ENCODE peak calls at places on chromosomes 11 and 22, in nine cellular contexts. G is IMR-90; N is CD8-positive, alpha-beta memory T cell; K is Peyer's patch; X is CD4-positive, CD25-positive, alpha-beta regulatory T cell; F is mammary epithelial cell; Q is iPS DF 6.9; U is CD8-positive, alpha-beta T cell; Z is lung. Y is an unnamed sample.

GRCh38 chr22:29480512-29481264 is 670 bp downstream of the NEFH start:
- DNase-seq in G (peak; percentile 56), N (peak; percentile 50), K (no peak), X (peak; percentile 7), F (peak; percentile 42), Q (no peak), U (no peak), Z (no peak), Y (no peak)

GRCh38 chr11:7871056-7871455 is 60.0 kb downstream of the OR10A6 start:
- DNase-seq in G (peak; percentile 54), N (no peak), K (no peak), X (no peak), F (peak; percentile 55), Q (no peak), U (no peak), Z (no peak), Y (no peak)

GRCh38 chr22:20025401-20026203 is 4.7 kb downstream of the TANGO2 start:
- DNase-seq in G (no peak), N (no peak), K (peak; percentile 18), X (no peak), F (no peak), Q (no peak), U (no peak), Z (no peak), Y (no peak)

GRCh38 chr11:11311169-11311568 is 41.9 kb downstream of the CSNK2A3 start:
- DNase-seq in G (no peak), N (no peak), K (no peak), X (no peak), F (no peak), Q (no peak), U (no peak), Z (no peak), Y (no peak)

GRCh38 chr11:45859661-45860140 is 12.4 kb downstream of the CRY2 start:
- DNase-seq in G (peak; percentile 99), N (no peak), K (peak; percentile 95), X (no peak), F (peak; percentile 46), Q (no peak), U (no peak), Z (peak; percentile 93), Y (no peak)

GRCh38 chr22:31102441-31103081 is 4.8 kb downstream of the SELENOM start:
- DNase-seq in G (peak; percentile 98), N (no peak), K (peak; percentile 66), X (no peak), F (peak; percentile 58), Q (no peak), U (no peak), Z (no peak), Y (no peak)

GRCh38 chr22:44671742-44672141 is 30.3 kb upstream of the PRR5 start:
- DNase-seq in G (peak; percentile 83), N (peak; percentile 39), K (no peak), X (peak; percentile 12), F (peak; percentile 42), Q (no peak), U (peak; percentile 56), Z (no peak), Y (no peak)

GRCh38 chr11:18203723-18204122 is 31.1 kb downstream of the MRGPRX4 start:
- DNase-seq in G (peak; percentile 14), N (no peak), K (no peak), X (no peak), F (no peak), Q (peak; percentile 31), U (no peak), Z (no peak), Y (no peak)

GRCh38 chr11:57622263-57622662 is 24.8 kb downstream of the SERPING1 start:
- DNase-seq in G (no peak), N (no peak), K (no peak), X (no peak), F (no peak), Q (no peak), U (no peak), Z (no peak), Y (no peak)

GRCh38 chr11:106493751-106494150 is 416.3 kb downstream of the AASDHPPT start:
- DNase-seq in G (peak; percentile 26), N (no peak), K (no peak), X (no peak), F (no peak), Q (no peak), U (no peak), Z (no peak), Y (no peak)

GRCh38 chr22:29621761-29622526 is 18.5 kb downstream of the NF2 start:
- DNase-seq in G (peak; percentile 97), N (no peak), K (no peak), X (no peak), F (peak; percentile 96), Q (no peak), U (no peak), Z (no peak), Y (no peak)

GRCh38 chr11:23113887-23114216 is 253.6 kb upstream of the CCDC179 start:
- DNase-seq in G (no peak), N (no peak), K (no peak), X (no peak), F (no peak), Q (no peak), U (no peak), Z (no peak), Y (no peak)

GRCh38 chr11:43681543-43681942 is 1.0 kb downstream of the HSD17B12 start:
- DNase-seq in G (peak; percentile 30), N (no peak), K (no peak), X (no peak), F (no peak), Q (no peak), U (no peak), Z (no peak), Y (no peak)

GRCh38 chr11:64545605-64546004 is 45.4 kb upstream of the SLC22A12 start:
- DNase-seq in G (peak; percentile 69), N (no peak), K (no peak), X (no peak), F (peak; percentile 75), Q (no peak), U (no peak), Z (no peak), Y (no peak)

GRCh38 chr22:39428597-39429071 is 28.2 kb upstream of the MGAT3 start:
- DNase-seq in G (no peak), N (no peak), K (no peak), X (no peak), F (no peak), Q (peak; percentile 90), U (no peak), Z (no peak), Y (no peak)
- H3K27ac ChIP-seq in G (no peak overlapping the region), N (no peak overlapping the region), K (no peak overlapping the region), X (no peak overlapping the region), F (no peak overlapping the region), Q (no peak overlapping the region), U (no peak overlapping the region), Z (no peak overlapping the region), Y (peak overlapping the region; percentile 55)

DNA sequence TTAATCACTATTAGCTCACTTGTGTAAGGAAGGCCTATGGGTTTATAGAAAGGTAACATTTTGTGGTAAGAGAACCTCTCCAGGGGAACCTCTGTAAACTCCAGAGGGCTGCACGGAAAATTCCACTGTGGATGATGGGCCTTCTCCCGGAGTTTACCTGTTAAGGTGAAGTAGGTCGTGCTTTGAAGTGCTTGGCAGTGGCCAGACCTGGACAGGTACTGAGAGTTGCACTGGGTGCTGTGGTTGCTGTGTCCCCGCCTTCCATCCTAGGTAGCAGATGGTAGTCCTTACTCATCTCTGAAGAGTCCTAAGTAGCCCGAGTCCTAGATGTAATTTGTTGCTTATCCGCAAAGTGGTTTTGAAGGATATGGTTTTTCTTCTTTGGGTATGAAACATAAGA is 133.4 kb downstream of the TEAD1 start:
- DNase-seq in G (no peak), N (no peak), K (no peak), X (no peak), F (no peak), Q (no peak), U (no peak), Z (peak; percentile 47), Y (no peak)
- H3K27ac ChIP-seq in G (no peak overlapping the region), N (no peak overlapping the region), K (no peak overlapping the region), X (no peak overlapping the region), F (peak overlapping the region; percentile 39), Q (no peak overlapping the region), U (no peak overlapping the region), Z (no peak overlapping the region), Y (no peak overlapping the region)

DNA sequence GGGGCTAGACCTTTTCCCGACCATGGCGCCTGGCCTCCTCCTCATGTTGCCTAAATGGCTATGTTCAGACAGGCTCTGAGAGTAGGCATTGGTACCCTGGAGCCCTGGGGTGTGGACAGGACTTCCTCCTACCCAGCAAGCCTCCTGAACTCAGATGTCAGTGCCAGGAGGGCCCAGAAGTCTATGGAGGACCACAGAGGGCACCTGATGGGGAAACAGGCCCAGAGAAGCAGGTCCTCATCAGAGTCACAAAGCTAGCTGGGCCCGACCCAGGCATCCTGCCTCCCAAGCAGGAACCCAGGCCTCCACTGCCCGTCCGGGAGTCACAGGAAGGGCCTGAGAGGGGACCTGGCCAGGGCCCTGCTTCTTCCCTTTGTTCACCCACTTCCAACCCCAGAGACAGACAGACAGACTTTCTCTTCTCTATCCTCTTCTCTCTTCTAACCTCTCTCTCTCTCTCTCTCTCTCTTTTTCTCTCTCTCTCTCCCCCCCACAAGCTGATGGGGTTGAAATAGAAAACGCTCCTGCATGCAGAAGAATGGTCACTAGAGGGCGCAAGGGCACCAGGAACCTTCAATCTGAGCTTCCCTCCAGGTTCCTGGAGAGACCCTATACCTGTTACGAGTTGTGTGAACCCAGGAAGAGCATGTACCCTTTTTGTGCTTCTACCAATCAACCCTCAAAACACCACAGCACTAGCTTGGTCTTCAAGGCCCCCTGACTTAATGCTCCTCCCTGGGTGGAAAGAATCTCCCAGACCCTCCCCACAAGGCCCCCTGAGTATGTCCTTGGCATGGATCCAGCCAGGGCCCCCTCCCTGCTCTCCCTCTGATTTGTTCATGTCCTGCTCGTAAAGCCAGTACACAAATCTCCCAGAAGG is 27.1 kb downstream of the ARAP1 start:
- DNase-seq in G (peak; percentile 84), N (peak; percentile 82), K (no peak), X (peak; percentile 75), F (peak; percentile 60), Q (peak; percentile 73), U (peak; percentile 83), Z (peak; percentile 73), Y (peak; percentile 78)
- H3K27ac ChIP-seq in G (no peak overlapping the region), N (peak overlapping the region; percentile 29), K (no peak overlapping the region), X (peak overlapping the region; percentile 44), F (no peak overlapping the region), Q (no peak overlapping the region), U (peak overlapping the region; percentile 22), Z (peak overlapping the region; percentile 55), Y (peak overlapping the region; percentile 74)

GRCh38 chr22:50528682-50529415 is 963 bp downstream of the TYMP start:
- DNase-seq in G (no peak), N (no peak), K (no peak), X (no peak), F (no peak), Q (no peak), U (peak; percentile 12), Z (no peak), Y (no peak)

GRCh38 chr22:50530280-50530856 is 556 bp upstream of the TYMP start:
- DNase-seq in G (peak; percentile 44), N (no peak), K (peak; percentile 91), X (peak; percentile 15), F (no peak), Q (no peak), U (no peak), Z (peak; percentile 90), Y (no peak)

GRCh38 chr22:50530857-50531545 is 1.2 kb upstream of the TYMP start:
- DNase-seq in G (peak; percentile 63), N (peak; percentile 72), K (peak; percentile 92), X (peak; percentile 64), F (peak; percentile 56), Q (no peak), U (peak; percentile 74), Z (peak; percentile 92), Y (peak; percentile 40)

GRCh38 chr22:50527921-50528681 is 1.7 kb downstream of the TYMP start:
- DNase-seq in G (no peak), N (no peak), K (no peak), X (no peak), F (no peak), Q (no peak), U (peak; percentile 6), Z (no peak), Y (no peak)

GRCh38 chr22:50529416-50530279 is at the start of gene TYMP:
- DNase-seq in G (no peak), N (peak; percentile 61), K (peak; percentile 94), X (peak; percentile 67), F (no peak), Q (no peak), U (peak; percentile 47), Z (peak; percentile 81), Y (no peak)
- H3K27ac ChIP-seq in G (no peak within 1 kb of the TSS), N (peak within 1 kb of the TSS; percentile 92), K (peak within 1 kb of the TSS; percentile 97), X (peak within 1 kb of the TSS; percentile 96), F (no peak within 1 kb of the TSS), Q (no peak within 1 kb of the TSS), U (peak within 1 kb of the TSS; percentile 81), Z (peak within 1 kb of the TSS; percentile 99), Y (peak within 1 kb of the TSS; percentile 78)

Y was measured in substantia nigra.